ENCODE peak calls at places on chromosomes 7 and 10, in five cellular contexts. M is GM20000, Q is fibroblast of mammary gland, I is NCI-H460, J is brain microvascular endothelial cell. D is an unnamed sample.

GRCh38 chr7:5441840-5442513 is 18.3 kb upstream of the TNRC18 start:
- DNase-seq in M (no peak), Q (no peak), I (no peak), J (no peak), D (no peak)

GRCh38 chr10:109922976-109923921 is at the start of gene XPNPEP1:
- DNase-seq in M (peak), Q (peak), I (peak), J (peak), D (no peak)

GRCh38 chr10:31320598-31321211 is 1.7 kb downstream of the ZEB1 start:
- DNase-seq in M (peak), Q (peak), I (no peak), J (peak), D (no peak)

GRCh38 chr7:144769352-144769751 is 66.5 kb downstream of the TPK1 start:
- DNase-seq in M (no peak), Q (no peak), I (no peak), J (no peak), D (no peak)

GRCh38 chr10:132520147-132520811 is 17.3 kb upstream of the INPP5A start:
- DNase-seq in M (no peak), Q (peak), I (no peak), J (peak), D (peak)

GRCh38 chr10:42988517-42989395 is 88.1 kb upstream of the RET start:
- DNase-seq in M (no peak), Q (no peak), I (no peak), J (no peak), D (no peak)

GRCh38 chr7:140902305-140902953 is 22.3 kb downstream of the BRAF start:
- DNase-seq in M (no peak), Q (no peak), I (no peak), J (no peak), D (no peak)

GRCh38 chr7:120834726-120835125 is 23.2 kb downstream of the TSPAN12 start:
- DNase-seq in M (no peak), Q (no peak), I (no peak), J (no peak), D (no peak)

GRCh38 chr10:114632869-114633715 is 25.0 kb downstream of the ABLIM1 start:
- DNase-seq in M (peak), Q (peak), I (peak), J (peak), D (no peak)

GRCh38 chr10:63261496-63261895 is 128.4 kb downstream of the NRBF2 start:
- DNase-seq in M (peak), Q (peak), I (no peak), J (no peak), D (no peak)

GRCh38 chr10:104502907-104503306 is 138.2 kb upstream of the SORCS3 start:
- DNase-seq in M (no peak), Q (no peak), I (no peak), J (no peak), D (no peak)

GRCh38 chr7:111842489-111842888 is 280.2 kb upstream of the IMMP2L start:
- DNase-seq in M (no peak), Q (no peak), I (no peak), J (no peak), D (no peak)